ENCODE peak calls at places on chromosomes 12 and 14, in seven cellular contexts. A is upper lobe of left lung, V is astrocyte of the cerebellum, U is cardiac muscle cell, K is NB4, N is GM23248, D is HL-60. M is an unnamed sample.

GRCh38 chr12:131673519-131674265 is 37.2 kb upstream of the SFSWAP start:
- DNase-seq in A (no peak), V (no peak), U (no peak), K (no peak), N (peak), D (no peak), M (no peak)

GRCh38 chr12:61095131-61095530 is 1165.1 kb upstream of the USP15 start:
- DNase-seq in A (no peak), V (no peak), U (no peak), K (no peak), N (peak), D (no peak), M (no peak)

GRCh38 chr12:122560138-122560537 is 33.1 kb downstream of the KNTC1 start:
- DNase-seq in A (no peak), V (no peak), U (no peak), K (no peak), N (no peak), D (no peak), M (no peak)

GRCh38 chr14:105475916-105476845 is 1.6 kb downstream of the CRIP2 start:
- DNase-seq in A (peak), V (no peak), U (no peak), K (no peak), N (peak), D (no peak), M (no peak)

GRCh38 chr14:72678360-72678759 is 215.5 kb downstream of the DPF3 start:
- DNase-seq in A (no peak), V (no peak), U (no peak), K (no peak), N (peak), D (no peak), M (no peak)

GRCh38 chr12:52007158-52007921 is 594 bp downstream of the TAMALIN start:
- DNase-seq in A (peak), V (no peak), U (no peak), K (peak), N (peak), D (no peak), M (no peak)

GRCh38 chr12:92844147-92844763 is 84.8 kb downstream of the EEA1 start:
- DNase-seq in A (no peak), V (no peak), U (no peak), K (no peak), N (no peak), D (no peak), M (no peak)

GRCh38 chr12:123488539-123489230 is 30.7 kb downstream of the SNRNP35 start:
- DNase-seq in A (no peak), V (no peak), U (peak), K (no peak), N (no peak), D (no peak), M (no peak)

GRCh38 chr12:45232771-45233372 is 17.0 kb downstream of the ANO6 start:
- DNase-seq in A (peak), V (peak), U (no peak), K (no peak), N (peak), D (no peak), M (peak)

GRCh38 chr12:104285740-104286537 is 17.6 kb upstream of the EID3 start:
- DNase-seq in A (peak), V (no peak), U (no peak), K (no peak), N (no peak), D (no peak), M (no peak)

GRCh38 chr14:53533384-53533975 is 380.4 kb upstream of the DDHD1 start:
- DNase-seq in A (no peak), V (no peak), U (no peak), K (no peak), N (no peak), D (no peak), M (no peak)

DNA sequence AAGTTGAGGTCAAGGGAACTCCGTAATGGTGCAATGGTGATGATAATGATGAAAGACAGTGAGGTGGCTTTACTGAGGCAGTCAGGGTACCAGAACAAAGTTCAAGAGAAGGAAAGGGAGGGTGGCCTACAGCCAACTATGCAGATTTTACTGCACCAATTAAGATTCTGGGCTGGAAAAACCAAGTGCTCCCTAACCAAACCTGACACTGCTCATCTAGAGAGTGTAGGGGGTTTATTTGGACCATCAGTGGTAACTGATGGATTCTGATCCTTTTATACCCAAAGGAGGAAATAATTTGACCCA is 387 bp downstream of the LRRC9 start:
- DNase-seq in A (no peak), V (no peak), U (no peak), K (no peak), N (no peak), D (no peak), M (no peak)
- H3K4me3 ChIP-seq in A (no peak), V (peak), U (peak), K (no peak), N (no peak), D (no peak), M (no peak)

DNA sequence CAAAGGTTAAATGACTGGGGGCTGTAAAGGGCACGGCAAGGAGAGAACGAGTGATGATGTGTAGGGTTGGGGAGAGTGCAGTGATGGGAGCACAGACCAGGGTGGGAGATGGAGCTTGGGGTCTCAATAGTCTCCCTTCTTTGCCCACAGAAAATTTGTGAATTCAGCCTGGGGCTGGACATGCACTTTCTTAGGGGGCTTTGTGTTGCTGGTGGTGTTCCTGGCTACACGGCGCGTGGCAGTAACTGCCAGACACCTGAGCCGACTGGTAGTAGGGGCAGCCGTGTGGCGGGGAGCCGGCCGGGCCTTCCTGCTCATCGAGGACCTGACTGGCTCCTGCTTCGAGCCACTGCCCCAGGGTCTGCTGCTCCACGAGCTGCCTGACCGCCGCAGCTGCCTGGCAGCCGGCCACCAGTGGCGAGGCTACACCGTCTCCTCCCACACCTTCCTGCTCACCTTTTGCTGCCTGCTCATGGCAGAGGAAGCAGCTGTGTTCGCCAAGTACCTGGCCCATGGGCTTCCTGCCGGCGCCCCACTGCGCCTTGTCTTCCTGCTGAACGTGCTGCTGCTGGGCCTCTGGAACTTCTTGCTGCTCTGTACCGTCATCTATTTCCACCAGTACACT is 1.7 kb downstream of the FITM1 start:
- DNase-seq in A (no peak), V (no peak), U (no peak), K (no peak), N (no peak), D (no peak), M (no peak)
- H3K4me3 ChIP-seq in A (no peak), V (no peak), U (peak), K (no peak), N (no peak), D (no peak), M (no peak)

GRCh38 chr14:92653162-92653651 is 95.2 kb downstream of the LGMN start:
- DNase-seq in A (no peak), V (no peak), U (no peak), K (no peak), N (no peak), D (peak), M (no peak)
- H3K4me3 ChIP-seq in A (no peak), V (no peak), U (no peak), K (peak), N (no peak), D (peak), M (no peak)

GRCh38 chr14:43359317-43359716 is 1147.8 kb downstream of the FSCB start:
- DNase-seq in A (no peak), V (no peak), U (no peak), K (no peak), N (no peak), D (no peak), M (no peak)
- H3K4me3 ChIP-seq in A (no peak), V (no peak), U (no peak), K (no peak), N (no peak), D (no peak), M (no peak)

GRCh38 chr12:32753605-32754004 is 2.1 kb downstream of the YARS2 start:
- DNase-seq in A (no peak), V (no peak), U (no peak), K (no peak), N (no peak), D (no peak), M (no peak)
- H3K4me3 ChIP-seq in A (no peak), V (peak), U (no peak), K (peak), N (peak), D (peak), M (peak)

GRCh38 chr12:116559080-116559329 is 176 bp upstream of the MAP1LC3B2 start:
- DNase-seq in A (no peak), V (no peak), U (no peak), K (peak), N (no peak), D (no peak), M (no peak)
- H3K4me3 ChIP-seq in A (no peak), V (no peak), U (no peak), K (peak), N (no peak), D (peak), M (peak)

DNA sequence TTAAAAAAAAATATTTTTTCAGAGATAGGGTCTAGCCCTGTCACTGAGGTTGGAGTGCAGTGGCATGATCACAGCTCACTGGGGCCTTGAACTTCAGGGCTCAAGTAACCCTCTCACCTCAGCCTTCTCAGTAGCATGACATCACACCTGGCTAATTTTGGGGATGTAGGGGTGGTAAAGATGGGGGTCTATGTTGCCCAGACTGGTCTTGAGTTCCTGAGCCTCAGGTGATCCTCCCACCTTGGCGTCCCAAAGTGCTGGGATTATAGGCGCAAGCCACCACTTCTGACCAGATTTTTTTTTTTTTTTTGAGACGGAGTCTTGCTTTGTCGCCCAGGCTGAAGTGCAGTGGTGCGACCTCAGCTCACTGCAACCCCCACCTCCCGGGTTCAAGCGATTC is 80.9 kb downstream of the HECTD1 start:
- DNase-seq in A (no peak), V (no peak), U (no peak), K (no peak), N (no peak), D (no peak), M (no peak)
- H3K4me3 ChIP-seq in A (no peak), V (no peak), U (no peak), K (no peak), N (no peak), D (no peak), M (no peak)